ENCODE peak calls at places on chromosomes 12 and 14, in eight cellular contexts. One of them, this sample, is unnamed.
A peak's percentile ranks its signal among the peaks of the same experiment; 100 is the strongest.

GRCh38 chr14:89351364-89351957 is 65.6 kb downstream of the FOXN3 start:
- DNase-seq in HTR-8/SVneo: no peak
- DNase-seq in hippocampal formation: no peak
- DNase-seq in RWPE1: no peak
- DNase-seq in activated naive CD8-positive, alpha-beta T cell treated with anti-CD3 and anti-CD28 coated beads for 36 hours: peak; percentile 21
- DNase-seq in SJSA1: no peak
- DNase-seq in NCI-H1048: no peak
- DNase-seq in progenitor cell of endocrine pancreas: no peak
- DNase-seq in this sample: peak; percentile 6

GRCh38 chr12:106188249-106188648 is 49.5 kb upstream of the NUAK1 start:
- DNase-seq in HTR-8/SVneo: no peak
- DNase-seq in hippocampal formation: no peak
- DNase-seq in RWPE1: no peak
- DNase-seq in activated naive CD8-positive, alpha-beta T cell treated with anti-CD3 and anti-CD28 coated beads for 36 hours: no peak
- DNase-seq in SJSA1: no peak
- DNase-seq in NCI-H1048: no peak
- DNase-seq in progenitor cell of endocrine pancreas: no peak
- DNase-seq in this sample: no peak

GRCh38 chr14:75375983-75376382 is 51.8 kb upstream of the JDP2 start:
- DNase-seq in HTR-8/SVneo: no peak
- DNase-seq in hippocampal formation: no peak
- DNase-seq in RWPE1: no peak
- DNase-seq in activated naive CD8-positive, alpha-beta T cell treated with anti-CD3 and anti-CD28 coated beads for 36 hours: no peak
- DNase-seq in SJSA1: peak; percentile 10
- DNase-seq in NCI-H1048: no peak
- DNase-seq in progenitor cell of endocrine pancreas: no peak
- DNase-seq in this sample: no peak

GRCh38 chr12:25570418-25570817 is 17.3 kb upstream of the LMNTD1 start:
- DNase-seq in HTR-8/SVneo: no peak
- DNase-seq in hippocampal formation: no peak
- DNase-seq in RWPE1: no peak
- DNase-seq in activated naive CD8-positive, alpha-beta T cell treated with anti-CD3 and anti-CD28 coated beads for 36 hours: no peak
- DNase-seq in SJSA1: no peak
- DNase-seq in NCI-H1048: no peak
- DNase-seq in progenitor cell of endocrine pancreas: no peak
- DNase-seq in this sample: no peak

GRCh38 chr14:92982941-92983340 is 60.0 kb downstream of the CHGA start:
- DNase-seq in HTR-8/SVneo: no peak
- DNase-seq in hippocampal formation: no peak
- DNase-seq in RWPE1: no peak
- DNase-seq in activated naive CD8-positive, alpha-beta T cell treated with anti-CD3 and anti-CD28 coated beads for 36 hours: no peak
- DNase-seq in SJSA1: no peak
- DNase-seq in NCI-H1048: no peak
- DNase-seq in progenitor cell of endocrine pancreas: no peak
- DNase-seq in this sample: peak; percentile 38

GRCh38 chr12:132487311-132487741 is 2.6 kb upstream of the FBRSL1 start:
- DNase-seq in HTR-8/SVneo: no peak
- DNase-seq in hippocampal formation: no peak
- DNase-seq in RWPE1: no peak
- DNase-seq in activated naive CD8-positive, alpha-beta T cell treated with anti-CD3 and anti-CD28 coated beads for 36 hours: no peak
- DNase-seq in SJSA1: no peak
- DNase-seq in NCI-H1048: no peak
- DNase-seq in progenitor cell of endocrine pancreas: no peak
- DNase-seq in this sample: no peak

GRCh38 chr14:99175331-99176155 is 96.5 kb downstream of the BCL11B start:
- DNase-seq in HTR-8/SVneo: no peak
- DNase-seq in hippocampal formation: no peak
- DNase-seq in RWPE1: no peak
- DNase-seq in activated naive CD8-positive, alpha-beta T cell treated with anti-CD3 and anti-CD28 coated beads for 36 hours: no peak
- DNase-seq in SJSA1: peak; percentile 31
- DNase-seq in NCI-H1048: no peak
- DNase-seq in progenitor cell of endocrine pancreas: no peak
- DNase-seq in this sample: no peak

GRCh38 chr14:20247651-20248246 is 8.7 kb downstream of the OR11H4 start:
- DNase-seq in HTR-8/SVneo: no peak
- DNase-seq in hippocampal formation: no peak
- DNase-seq in RWPE1: peak; percentile 33
- DNase-seq in activated naive CD8-positive, alpha-beta T cell treated with anti-CD3 and anti-CD28 coated beads for 36 hours: no peak
- DNase-seq in SJSA1: no peak
- DNase-seq in NCI-H1048: no peak
- DNase-seq in progenitor cell of endocrine pancreas: no peak
- DNase-seq in this sample: peak; percentile 6

GRCh38 chr12:23099104-23099503 is 474.1 kb downstream of the ETNK1 start:
- DNase-seq in HTR-8/SVneo: no peak
- DNase-seq in hippocampal formation: no peak
- DNase-seq in RWPE1: no peak
- DNase-seq in activated naive CD8-positive, alpha-beta T cell treated with anti-CD3 and anti-CD28 coated beads for 36 hours: no peak
- DNase-seq in SJSA1: no peak
- DNase-seq in NCI-H1048: no peak
- DNase-seq in progenitor cell of endocrine pancreas: no peak
- DNase-seq in this sample: no peak

GRCh38 chr12:124916370-124917134 is 2.1 kb upstream of the UBC start:
- DNase-seq in HTR-8/SVneo: peak; percentile 42
- DNase-seq in hippocampal formation: no peak
- DNase-seq in RWPE1: no peak
- DNase-seq in activated naive CD8-positive, alpha-beta T cell treated with anti-CD3 and anti-CD28 coated beads for 36 hours: peak; percentile 44
- DNase-seq in SJSA1: peak; percentile 87
- DNase-seq in NCI-H1048: no peak
- DNase-seq in progenitor cell of endocrine pancreas: no peak
- DNase-seq in this sample: no peak

GRCh38 chr14:93941293-93941910 is 14.3 kb downstream of the FAM181A start:
- DNase-seq in HTR-8/SVneo: peak; percentile 75
- DNase-seq in hippocampal formation: no peak
- DNase-seq in RWPE1: peak; percentile 81
- DNase-seq in activated naive CD8-positive, alpha-beta T cell treated with anti-CD3 and anti-CD28 coated beads for 36 hours: no peak
- DNase-seq in SJSA1: peak; percentile 55
- DNase-seq in NCI-H1048: no peak
- DNase-seq in progenitor cell of endocrine pancreas: no peak
- DNase-seq in this sample: peak; percentile 90

GRCh38 chr14:22837750-22838538 is 1.6 kb downstream of the MMP14 start:
- DNase-seq in HTR-8/SVneo: no peak
- DNase-seq in hippocampal formation: no peak
- DNase-seq in RWPE1: peak; percentile 69
- DNase-seq in activated naive CD8-positive, alpha-beta T cell treated with anti-CD3 and anti-CD28 coated beads for 36 hours: no peak
- DNase-seq in SJSA1: no peak
- DNase-seq in NCI-H1048: no peak
- DNase-seq in progenitor cell of endocrine pancreas: no peak
- DNase-seq in this sample: peak; percentile 54

GRCh38 chr12:52522346-52523011 is 2.3 kb upstream of the KRT5 start:
- DNase-seq in HTR-8/SVneo: no peak
- DNase-seq in hippocampal formation: no peak
- DNase-seq in RWPE1: peak; percentile 63
- DNase-seq in activated naive CD8-positive, alpha-beta T cell treated with anti-CD3 and anti-CD28 coated beads for 36 hours: no peak
- DNase-seq in SJSA1: peak; percentile 28
- DNase-seq in NCI-H1048: no peak
- DNase-seq in progenitor cell of endocrine pancreas: peak; percentile 7
- DNase-seq in this sample: no peak

GRCh38 chr14:99744199-99744872 is 48.9 kb upstream of the EML1 start:
- DNase-seq in HTR-8/SVneo: no peak
- DNase-seq in hippocampal formation: no peak
- DNase-seq in RWPE1: no peak
- DNase-seq in activated naive CD8-positive, alpha-beta T cell treated with anti-CD3 and anti-CD28 coated beads for 36 hours: no peak
- DNase-seq in SJSA1: peak; percentile 70
- DNase-seq in NCI-H1048: peak; percentile 93
- DNase-seq in progenitor cell of endocrine pancreas: no peak
- DNase-seq in this sample: no peak

GRCh38 chr12:9331218-9331626 is 123.0 kb upstream of the PZP start:
- DNase-seq in HTR-8/SVneo: peak; percentile 51
- DNase-seq in hippocampal formation: peak; percentile 54
- DNase-seq in RWPE1: peak; percentile 26
- DNase-seq in activated naive CD8-positive, alpha-beta T cell treated with anti-CD3 and anti-CD28 coated beads for 36 hours: peak; percentile 63
- DNase-seq in SJSA1: no peak
- DNase-seq in NCI-H1048: no peak
- DNase-seq in progenitor cell of endocrine pancreas: peak; percentile 88
- DNase-seq in this sample: peak; percentile 70

GRCh38 chr12:3150820-3151590 is 73.8 kb downstream of the TSPAN9 start:
- DNase-seq in HTR-8/SVneo: peak; percentile 65
- DNase-seq in hippocampal formation: no peak
- DNase-seq in RWPE1: no peak
- DNase-seq in activated naive CD8-positive, alpha-beta T cell treated with anti-CD3 and anti-CD28 coated beads for 36 hours: no peak
- DNase-seq in SJSA1: peak; percentile 80
- DNase-seq in NCI-H1048: no peak
- DNase-seq in progenitor cell of endocrine pancreas: no peak
- DNase-seq in this sample: peak; percentile 91

GRCh38 chr12:57216931-57217871 is 607 bp downstream of the NXPH4 start:
- DNase-seq in HTR-8/SVneo: no peak
- DNase-seq in hippocampal formation: no peak
- DNase-seq in RWPE1: no peak
- DNase-seq in activated naive CD8-positive, alpha-beta T cell treated with anti-CD3 and anti-CD28 coated beads for 36 hours: no peak
- DNase-seq in SJSA1: no peak
- DNase-seq in NCI-H1048: no peak
- DNase-seq in progenitor cell of endocrine pancreas: no peak
- DNase-seq in this sample: peak; percentile 89

GRCh38 chr12:45670339-45671065 is 59.0 kb upstream of the ARID2 start:
- DNase-seq in HTR-8/SVneo: no peak
- DNase-seq in hippocampal formation: no peak
- DNase-seq in RWPE1: no peak
- DNase-seq in activated naive CD8-positive, alpha-beta T cell treated with anti-CD3 and anti-CD28 coated beads for 36 hours: no peak
- DNase-seq in SJSA1: no peak
- DNase-seq in NCI-H1048: no peak
- DNase-seq in progenitor cell of endocrine pancreas: no peak
- DNase-seq in this sample: no peak

GRCh38 chr14:52609445-52610044 is 56.9 kb downstream of the GPR137C start:
- DNase-seq in HTR-8/SVneo: no peak
- DNase-seq in hippocampal formation: no peak
- DNase-seq in RWPE1: no peak
- DNase-seq in activated naive CD8-positive, alpha-beta T cell treated with anti-CD3 and anti-CD28 coated beads for 36 hours: no peak
- DNase-seq in SJSA1: no peak
- DNase-seq in NCI-H1048: no peak
- DNase-seq in progenitor cell of endocrine pancreas: no peak
- DNase-seq in this sample: no peak

GRCh38 chr12:19527876-19528275 is 88.6 kb downstream of the AEBP2 start:
- DNase-seq in HTR-8/SVneo: no peak
- DNase-seq in hippocampal formation: no peak
- DNase-seq in RWPE1: no peak
- DNase-seq in activated naive CD8-positive, alpha-beta T cell treated with anti-CD3 and anti-CD28 coated beads for 36 hours: no peak
- DNase-seq in SJSA1: no peak
- DNase-seq in NCI-H1048: no peak
- DNase-seq in progenitor cell of endocrine pancreas: no peak
- DNase-seq in this sample: no peak